ENCODE peak calls at places on chromosomes 7 and 10, in eight cellular contexts. M, T, F, J, I, K, O and N are unnamed samples.

GRCh38 chr7:150977382-150978135 is 562 bp downstream of the KCNH2 start:
- DNase-seq in I (no peak), O (no peak), J (no peak), K (no peak), F (no peak), T (peak), M (no peak), N (no peak)

GRCh38 chr7:26658080-26658697 is 206.2 kb downstream of the SKAP2 start:
- DNase-seq in M (no peak), I (no peak), J (peak), K (no peak), T (no peak), F (no peak), O (no peak), N (no peak)

GRCh38 chr10:64215088-64215487 is 693.9 kb downstream of the REEP3 start:
- DNase-seq in O (no peak), F (no peak), K (no peak), I (no peak), M (no peak), J (peak), T (no peak), N (no peak)

GRCh38 chr10:102675887-102676616 is 31.8 kb downstream of the TRIM8 start:
- DNase-seq in F (peak), K (no peak), T (no peak), M (peak), I (peak), J (peak), O (no peak), N (no peak)

GRCh38 chr10:88200637-88201036 is 337.2 kb downstream of the PTEN start:
- DNase-seq in T (no peak), M (no peak), O (no peak), I (no peak), J (no peak), K (no peak), F (no peak), N (no peak)

GRCh38 chr10:78685466-78686163 is 383.2 kb upstream of the ZMIZ1 start:
- DNase-seq in F (no peak), K (peak), T (no peak), O (no peak), M (no peak), I (no peak), J (peak), N (no peak)

GRCh38 chr7:39691821-39692220 is 68.4 kb downstream of the RALA start:
- DNase-seq in J (peak), M (no peak), T (no peak), F (peak), I (no peak), K (no peak), O (no peak), N (no peak)

GRCh38 chr10:43044444-43045245 is 32.2 kb upstream of the RET start:
- DNase-seq in T (no peak), M (peak), I (peak), O (peak), J (no peak), K (no peak), F (no peak), N (no peak)

GRCh38 chr10:72759584-72759983 is 67.6 kb downstream of the MCU start:
- DNase-seq in J (no peak), O (no peak), M (no peak), I (no peak), K (no peak), T (no peak), F (no peak), N (no peak)

GRCh38 chr10:76338187-76338586 is 906.8 kb downstream of the LRMDA start:
- DNase-seq in T (no peak), I (no peak), K (no peak), J (no peak), M (no peak), F (no peak), O (no peak), N (no peak)

GRCh38 chr10:26781797-26782196 is 79.0 kb downstream of the ABI1 start:
- DNase-seq in O (no peak), I (no peak), K (no peak), T (no peak), J (peak), F (no peak), M (no peak), N (no peak)

GRCh38 chr10:110446954-110447608 is 50.6 kb upstream of the DUSP5 start:
- DNase-seq in M (peak), I (peak), T (no peak), J (peak), O (peak), F (peak), K (no peak), N (no peak)

GRCh38 chr10:106450966-106451365 is 713.5 kb downstream of the SORCS1 start:
- DNase-seq in M (no peak), I (no peak), J (peak), O (no peak), K (no peak), T (no peak), F (no peak), N (no peak)

GRCh38 chr7:103577059-103577458 is 131.1 kb upstream of the SLC26A5 start:
- DNase-seq in T (no peak), F (no peak), K (no peak), M (no peak), J (no peak), I (no peak), O (no peak), N (no peak)

GRCh38 chr7:70042533-70042932 is 444.3 kb downstream of the AUTS2 start:
- DNase-seq in M (no peak), J (no peak), F (peak), T (no peak), O (no peak), K (no peak), I (no peak), N (no peak)

GRCh38 chr10:17673517-17674051 is 29.6 kb downstream of the STAM start:
- DNase-seq in M (no peak), J (peak), F (peak), T (peak), I (peak), O (peak), K (peak), N (no peak)

GRCh38 chr10:93376372-93377296 is 105.5 kb downstream of the MYOF start:
- DNase-seq in I (peak), O (peak), M (peak), F (peak), J (peak), K (peak), T (peak), N (no peak)

GRCh38 chr10:91944880-91945630 is 21.5 kb downstream of the BTAF1 start:
- DNase-seq in K (no peak), M (no peak), O (no peak), I (no peak), J (peak), T (no peak), F (peak), N (no peak)

GRCh38 chr7:30920021-30920583 is 8.4 kb downstream of the AQP1 start:
- DNase-seq in M (peak), T (no peak), K (no peak), J (peak), I (no peak), F (no peak), O (peak), N (no peak)

GRCh38 chr10:132632091-132632561 is 94.5 kb downstream of the INPP5A start:
- DNase-seq in K (no peak), T (peak), O (peak), I (no peak), M (peak), F (no peak), J (no peak), N (no peak)

GRCh38 chr10:65891073-65891981 is 1034.5 kb upstream of the LRRTM3 start:
- DNase-seq in T (no peak), F (no peak), M (no peak), K (peak), I (no peak), J (peak), O (no peak), N (no peak)

GRCh38 chr10:100736809-100737358 is 8.5 kb upstream of the PAX2 start:
- DNase-seq in T (no peak), F (no peak), J (no peak), K (no peak), I (no peak), M (no peak), O (no peak), N (no peak)

GRCh38 chr10:102869290-102870198 is at the start of gene AS3MT:
- DNase-seq in O (no peak), M (peak), J (peak), I (peak), K (peak), F (no peak), T (no peak), N (no peak)

GRCh38 chr10:17737021-17737965 is 14.7 kb upstream of the TMEM236 start:
- DNase-seq in I (no peak), M (no peak), O (no peak), J (peak), K (peak), F (peak), T (no peak), N (peak)

GRCh38 chr7:148830897-148831692 is 53.0 kb downstream of the EZH2 start:
- DNase-seq in I (no peak), K (no peak), J (no peak), O (no peak), M (no peak), F (no peak), T (no peak), N (no peak)

GRCh38 chr10:45463244-45464116 is 89.5 kb downstream of the ALOX5 start:
- DNase-seq in K (no peak), O (no peak), I (no peak), M (no peak), J (no peak), T (no peak), F (no peak), N (no peak)

GRCh38 chr10:90458054-90458453 is 399.8 kb downstream of the HTR7 start:
- DNase-seq in O (no peak), K (no peak), T (no peak), M (no peak), F (no peak), J (peak), I (no peak), N (no peak)

GRCh38 chr10:127832456-127832855 is 60.3 kb downstream of the CLRN3 start:
- DNase-seq in M (no peak), J (no peak), F (no peak), T (no peak), O (no peak), K (no peak), I (no peak), N (no peak)

GRCh38 chr10:51743146-51743545 is 43.8 kb upstream of the CSTF2T start:
- DNase-seq in F (no peak), K (no peak), M (no peak), T (no peak), I (no peak), O (no peak), J (no peak), N (no peak)

DNA sequence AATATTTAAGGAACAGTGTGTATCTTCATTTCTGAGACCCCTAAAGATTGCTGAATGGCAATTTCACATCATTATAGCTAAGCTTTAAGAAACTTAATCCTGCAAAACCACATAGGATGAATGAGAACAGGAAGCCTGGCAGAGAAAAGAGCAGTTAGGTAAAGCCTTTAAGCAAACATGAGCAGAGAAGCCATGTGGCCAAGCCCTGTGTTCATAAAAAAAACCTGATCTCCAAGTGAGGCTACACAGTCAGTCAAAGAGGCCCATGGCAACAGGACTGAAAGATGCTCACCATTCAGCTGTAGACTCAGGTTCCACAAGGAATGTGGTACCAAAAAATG is 9.3 kb downstream of the LIPA start:
- DNase-seq in M (no peak), T (no peak), K (no peak), F (no peak), I (no peak), J (no peak), O (no peak), N (no peak)
- H3K4me3 ChIP-seq in M (no peak), T (no peak), K (no peak), F (no peak), I (no peak), J (no peak), O (no peak), N (no peak)

DNA sequence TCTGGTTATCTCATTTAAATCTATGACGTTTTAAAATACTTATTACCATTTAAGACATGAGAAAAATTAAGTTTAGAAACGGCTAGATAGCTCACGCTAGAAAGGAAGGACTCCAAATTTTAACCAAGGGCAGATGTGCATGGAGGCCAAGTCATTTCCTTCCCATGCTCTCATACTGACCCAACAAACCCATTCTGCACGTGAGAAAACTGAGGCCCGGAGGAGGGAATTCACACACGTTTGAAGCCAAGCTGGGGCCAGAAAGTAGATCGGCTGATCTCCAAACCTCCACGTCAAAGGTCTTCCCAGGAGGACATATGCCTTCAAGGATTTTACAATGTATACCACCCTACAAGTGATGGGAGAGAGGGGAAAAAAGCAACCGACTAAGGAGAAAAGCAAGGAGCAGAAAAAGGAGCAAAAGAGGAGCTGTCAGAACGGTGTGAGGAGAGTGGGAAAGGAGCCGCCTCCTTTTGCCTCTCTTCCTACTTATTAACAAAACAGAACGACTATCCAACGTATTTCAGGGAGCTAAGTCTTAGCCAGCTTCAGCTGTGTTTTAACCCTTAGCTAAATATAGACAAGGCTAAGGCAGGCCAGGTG is 645 bp upstream of the SIRT1 start:
- DNase-seq in M (no peak), I (no peak), T (no peak), O (no peak), J (no peak), K (no peak), F (no peak), N (no peak)
- H3K4me3 ChIP-seq in M (peak), I (peak), T (peak), O (peak), J (peak), K (peak), F (peak), N (peak)

GRCh38 chr7:87129332-87129731 is 22.9 kb upstream of the DMTF1 start:
- DNase-seq in I (no peak), K (no peak), J (no peak), M (no peak), O (no peak), F (no peak), T (no peak), N (no peak)
- H3K4me3 ChIP-seq in I (no peak), K (no peak), J (no peak), M (no peak), O (no peak), F (no peak), T (no peak), N (no peak)

GRCh38 chr7:33705333-33705833 is 200.0 kb upstream of the BMPER start:
- DNase-seq in O (no peak), J (no peak), K (no peak), I (no peak), F (no peak), T (no peak), M (no peak), N (no peak)

GRCh38 chr7:33706666-33707194 is 198.6 kb upstream of the BMPER start:
- DNase-seq in T (no peak), O (no peak), K (no peak), J (no peak), I (no peak), F (peak), M (no peak), N (no peak)

GRCh38 chr7:33711231-33712019 is 193.9 kb upstream of the BMPER start:
- DNase-seq in J (no peak), T (no peak), F (no peak), M (no peak), O (no peak), I (no peak), K (no peak), N (no peak)

GRCh38 chr7:33710608-33711007 is 194.7 kb upstream of the BMPER start:
- DNase-seq in F (peak), I (no peak), M (no peak), O (no peak), K (no peak), T (no peak), J (no peak), N (no peak)

DNA sequence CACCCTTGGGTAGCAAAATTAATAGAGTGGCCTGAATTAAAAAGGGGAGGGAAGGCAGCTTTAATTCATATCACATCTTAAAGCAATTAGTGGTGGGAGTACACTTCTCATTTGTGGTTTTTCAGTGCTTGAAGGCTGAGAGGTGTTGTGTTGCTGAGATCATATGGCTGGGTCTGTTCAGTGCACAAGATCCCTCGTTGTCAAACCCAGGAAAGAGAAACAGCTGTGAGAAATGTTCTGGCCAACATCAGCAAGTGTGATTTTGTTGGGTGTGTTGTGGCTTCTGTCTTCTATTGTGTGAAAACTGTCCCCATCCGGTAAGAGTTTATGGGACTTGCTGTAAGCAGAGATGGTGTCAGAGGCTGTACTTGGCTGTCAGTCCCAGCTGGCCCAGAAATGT is 197.9 kb upstream of the BMPER start:
- DNase-seq in K (no peak), M (no peak), F (no peak), T (no peak), O (no peak), I (no peak), J (no peak), N (no peak)
- H3K4me3 ChIP-seq in K (no peak), M (no peak), F (no peak), T (no peak), O (no peak), I (no peak), J (no peak), N (no peak)

GRCh38 chr10:15504101-15504840 is 133.2 kb upstream of the FAM171A1 start:
- DNase-seq in F (no peak), O (no peak), J (no peak), K (no peak), T (no peak), I (no peak), M (no peak), N (no peak)
- H3K4me3 ChIP-seq in F (no peak), O (no peak), J (no peak), K (no peak), T (no peak), I (peak), M (peak), N (no peak)

DNA sequence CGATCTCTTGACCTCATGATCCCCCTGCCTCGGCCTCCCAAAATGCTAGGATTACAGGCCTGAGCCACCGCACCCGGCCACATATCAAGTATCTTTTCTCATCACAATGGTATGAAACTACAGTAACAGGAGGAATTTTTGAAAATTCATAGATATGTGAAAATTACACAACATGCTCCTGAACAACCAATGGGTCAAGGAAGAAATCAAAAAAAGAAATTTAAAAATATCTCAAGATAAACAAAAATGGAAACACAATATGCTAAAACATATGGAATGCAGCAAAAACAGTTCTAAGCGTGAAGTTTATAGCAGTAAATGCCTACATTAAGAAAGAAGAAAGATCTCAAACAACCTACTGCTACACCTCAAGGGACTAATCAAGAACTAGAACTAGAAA is 59.8 kb upstream of the ADAM12 start:
- DNase-seq in K (no peak), O (no peak), F (no peak), I (no peak), M (no peak), T (no peak), J (no peak), N (no peak)
- H3K4me3 ChIP-seq in K (no peak), O (no peak), F (no peak), I (no peak), M (no peak), T (no peak), J (no peak), N (no peak)

GRCh38 chr7:82211333-82211732 is 232.2 kb downstream of the CACNA2D1 start:
- DNase-seq in J (no peak), F (no peak), I (no peak), M (no peak), O (no peak), T (no peak), K (no peak), N (no peak)
- H3K4me3 ChIP-seq in J (no peak), F (no peak), I (no peak), M (no peak), O (no peak), T (no peak), K (no peak), N (no peak)

DNA sequence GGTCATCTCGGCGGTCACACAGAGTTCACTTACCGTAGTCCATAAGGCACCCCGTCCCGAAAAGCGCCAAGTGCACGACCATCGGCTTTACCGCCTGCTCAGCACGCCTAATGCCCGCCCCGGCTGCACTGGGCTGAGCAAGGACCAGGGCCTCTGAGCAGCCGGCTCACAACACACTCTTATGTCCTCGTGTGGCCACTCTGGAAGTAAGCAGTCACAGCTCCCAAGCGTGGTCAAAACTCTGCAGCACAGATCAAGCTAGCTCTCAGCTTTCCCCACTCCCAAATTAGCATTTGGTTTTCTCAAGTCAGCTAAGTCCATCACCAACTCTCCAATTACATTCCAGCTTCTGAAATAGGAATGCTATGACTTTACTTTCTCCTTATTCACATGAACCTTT is 57.7 kb downstream of the MAD1L1 start:
- DNase-seq in K (no peak), I (no peak), J (no peak), F (no peak), M (peak), T (no peak), O (no peak), N (no peak)
- H3K4me3 ChIP-seq in K (no peak), I (no peak), J (no peak), F (no peak), M (no peak), T (no peak), O (no peak), N (no peak)

GRCh38 chr7:141397236-141398163 is 153.7 kb upstream of the AGK start:
- DNase-seq in F (no peak), M (no peak), J (no peak), I (no peak), O (no peak), K (no peak), T (no peak), N (no peak)

GRCh38 chr7:141390339-141390738 is 160.9 kb upstream of the AGK start:
- DNase-seq in J (no peak), O (no peak), M (no peak), K (no peak), F (no peak), I (no peak), T (no peak), N (no peak)

GRCh38 chr7:141389423-141389822 is 161.8 kb upstream of the AGK start:
- DNase-seq in K (no peak), O (no peak), J (no peak), F (no peak), I (no peak), M (no peak), T (no peak), N (no peak)

GRCh38 chr7:141387521-141388217 is 163.5 kb upstream of the AGK start:
- DNase-seq in T (no peak), K (no peak), O (no peak), M (no peak), F (no peak), I (no peak), J (no peak), N (no peak)

GRCh38 chr7:141393056-141393455 is 158.2 kb upstream of the AGK start:
- DNase-seq in M (no peak), F (no peak), T (no peak), I (no peak), O (no peak), K (no peak), J (no peak), N (no peak)
- H3K4me3 ChIP-seq in M (no peak), F (no peak), T (no peak), I (no peak), O (no peak), K (no peak), J (no peak), N (no peak)